ENCODE peak calls at places on chromosomes 11 and 22, in four cellular contexts. L, E, X and G are unnamed samples.

GRCh38 chr11:113562981-113563461 is 87.8 kb upstream of the DRD2 start:
- DNase-seq in L (no peak), E (no peak), X (no peak), G (no peak)

GRCh38 chr11:15216678-15217077 is 102.0 kb downstream of the INSC start:
- DNase-seq in L (no peak), E (no peak), X (no peak), G (no peak)

GRCh38 chr11:93652161-93652597 is 9.3 kb upstream of the CEP295 start:
- DNase-seq in L (peak; percentile 35), E (no peak), X (no peak), G (no peak)

GRCh38 chr11:22928207-22928917 is 68.1 kb upstream of the CCDC179 start:
- DNase-seq in L (no peak), E (no peak), X (no peak), G (no peak)

GRCh38 chr11:128497057-128497957 is 90.1 kb downstream of the ETS1 start:
- DNase-seq in L (no peak), E (no peak), X (no peak), G (no peak)

GRCh38 chr11:82864268-82864667 is 36.0 kb downstream of the PRCP start:
- DNase-seq in L (peak; percentile 31), E (no peak), X (no peak), G (peak; percentile 28)

GRCh38 chr22:31818481-31819392 is 64.9 kb downstream of the DEPDC5 start:
- DNase-seq in L (no peak), E (no peak), X (no peak), G (no peak)

GRCh38 chr11:64598797-64599697 is 8.0 kb downstream of the SLC22A12 start:
- DNase-seq in L (no peak), E (no peak), X (no peak), G (no peak)

GRCh38 chr11:134361241-134361640 is 29.5 kb downstream of the GLB1L2 start:
- DNase-seq in L (no peak), E (no peak), X (no peak), G (no peak)

GRCh38 chr22:19915287-19915954 is 26.2 kb upstream of the COMT start:
- DNase-seq in L (no peak), E (no peak), X (no peak), G (no peak)

GRCh38 chr11:37712246-37712645 is 1114.2 kb upstream of the RAG2 start:
- DNase-seq in L (peak; percentile 6), E (no peak), X (no peak), G (no peak)

GRCh38 chr11:122038543-122038942 is 77.5 kb downstream of the BLID start:
- DNase-seq in L (no peak), E (no peak), X (no peak), G (no peak)

DNA sequence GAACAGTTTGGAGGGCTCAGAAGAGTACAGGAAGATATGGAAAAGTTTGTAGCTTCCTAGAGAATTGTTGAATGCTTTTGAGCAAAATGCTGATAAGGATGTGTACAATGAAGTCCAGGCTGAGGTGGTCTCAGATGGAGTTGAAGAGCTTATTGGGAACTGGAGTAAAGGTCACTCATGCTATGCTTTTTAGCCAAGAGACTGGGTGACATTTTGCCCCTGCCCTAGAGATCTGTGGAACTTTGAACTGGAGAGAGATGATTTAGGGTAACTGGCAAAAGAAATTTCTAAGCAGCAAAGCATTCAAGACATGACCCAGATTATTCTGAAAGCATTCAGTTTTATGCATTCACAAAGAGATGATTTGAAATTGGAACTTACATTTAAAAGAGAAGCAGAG is 27.9 kb upstream of the CABP2 start:
- DNase-seq in L (no peak), E (no peak), X (no peak), G (no peak)
- TF ChIP-seq CTCF in L (no peak), E (no peak), X (no peak), G (no peak)

DNA sequence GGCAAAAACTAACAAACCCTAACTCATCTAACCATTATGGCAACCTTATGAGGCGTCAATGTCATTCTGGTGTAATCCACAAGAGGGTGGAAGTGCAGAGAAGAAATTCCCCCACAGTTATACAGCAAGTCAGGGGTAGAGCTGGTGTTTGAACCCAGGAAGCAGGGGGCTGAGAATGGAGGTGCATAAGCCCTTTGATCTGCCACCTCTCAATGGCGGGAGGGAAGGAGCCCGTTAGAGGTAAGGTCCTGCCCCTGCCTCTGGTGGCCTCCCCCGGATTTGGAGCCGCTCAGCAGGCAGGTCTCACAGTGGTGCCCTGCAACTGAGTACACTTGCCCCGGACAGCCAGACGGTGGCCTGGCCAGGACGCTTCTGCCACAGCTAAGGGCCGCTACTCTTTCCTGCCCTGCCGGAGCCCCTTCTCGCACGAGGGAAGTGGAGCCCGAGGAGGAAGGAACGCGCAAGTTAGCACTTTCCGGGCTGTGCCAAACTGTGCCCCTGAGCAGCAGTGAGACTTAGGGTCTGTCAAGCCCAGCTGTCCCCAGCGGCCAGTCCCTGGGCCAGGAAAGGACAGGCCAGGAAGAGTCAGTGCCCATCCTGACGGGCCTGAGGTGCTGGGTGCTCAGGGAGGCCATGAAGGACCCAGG is 1.1 kb downstream of the FXYD2 start:
- DNase-seq in L (no peak), E (peak; percentile 78), X (peak; percentile 14), G (no peak)
- TF ChIP-seq CTCF in L (peak; percentile 35), E (no peak), X (no peak), G (no peak)

DNA sequence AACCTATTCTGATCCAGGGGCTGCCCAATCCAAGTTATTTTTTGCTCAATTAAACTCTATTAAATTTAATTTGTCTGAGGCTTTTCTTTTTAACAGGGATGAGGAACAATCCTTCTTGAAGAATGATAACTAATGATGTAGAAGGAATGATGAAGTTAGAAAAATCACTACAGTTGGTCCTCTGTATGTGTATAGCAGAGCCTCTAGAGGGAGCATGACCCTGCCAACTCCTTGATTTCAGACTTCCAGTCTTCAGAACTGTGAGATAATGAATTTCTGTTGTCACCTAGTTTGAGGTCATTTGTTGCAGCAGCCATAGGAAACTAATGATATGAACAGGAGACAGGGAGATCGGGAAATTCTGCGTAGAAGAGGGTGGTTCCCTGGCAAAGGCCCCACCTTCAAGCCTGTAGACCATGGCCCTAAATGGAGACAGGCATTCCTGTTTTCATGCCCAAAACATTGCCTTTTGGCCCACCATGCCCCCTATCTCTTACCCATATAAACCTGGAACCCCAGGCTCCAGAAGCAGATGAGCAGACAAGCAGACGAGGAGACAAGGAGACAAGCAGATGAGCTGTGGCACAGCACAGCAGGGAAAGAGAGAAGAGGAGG is 7.7 kb upstream of the QSER1 start:
- DNase-seq in L (no peak), E (no peak), X (no peak), G (no peak)
- TF ChIP-seq CTCF in L (no peak), E (no peak), X (peak; percentile 29), G (no peak)

GRCh38 chr11:34359548-34359891 is 1.7 kb upstream of the ABTB2 start:
- DNase-seq in L (no peak), E (no peak), X (no peak), G (no peak)
- TF ChIP-seq CTCF in L (peak; percentile 56), E (peak; percentile 1), X (peak; percentile 68), G (peak; percentile 48)